ENCODE peak calls at places on chromosomes 7 and 10, in nine cellular contexts. One of them, this sample, is unnamed.

GRCh38 chr7:132933076-132933466 is 148.8 kb downstream of the CHCHD3 start:
- DNase-seq in nucleus accumbens: no peak
- DNase-seq in fibroblast of mammary gland: peak
- DNase-seq in iPS-NIHi11: no peak
- DNase-seq in GDM1: no peak
- DNase-seq in effector memory CD8-positive, alpha-beta T cell: no peak
- DNase-seq in spleen: no peak
- DNase-seq in HTR-8/SVneo: no peak
- DNase-seq in central memory CD4-positive, alpha-beta T cell: no peak
- DNase-seq in this sample: no peak

GRCh38 chr7:132895231-132895630 is 186.7 kb downstream of the CHCHD3 start:
- DNase-seq in fibroblast of mammary gland: no peak
- DNase-seq in effector memory CD8-positive, alpha-beta T cell: no peak
- DNase-seq in nucleus accumbens: no peak
- DNase-seq in iPS-NIHi11: no peak
- DNase-seq in spleen: no peak
- DNase-seq in HTR-8/SVneo: no peak
- DNase-seq in GDM1: no peak
- DNase-seq in central memory CD4-positive, alpha-beta T cell: no peak
- DNase-seq in this sample: no peak

GRCh38 chr10:6102128-6102527 is 13.3 kb downstream of the RBM17 start:
- DNase-seq in central memory CD4-positive, alpha-beta T cell: no peak
- DNase-seq in HTR-8/SVneo: no peak
- DNase-seq in fibroblast of mammary gland: no peak
- DNase-seq in effector memory CD8-positive, alpha-beta T cell: no peak
- DNase-seq in spleen: no peak
- DNase-seq in GDM1: no peak
- DNase-seq in nucleus accumbens: no peak
- DNase-seq in iPS-NIHi11: no peak
- DNase-seq in this sample: no peak

GRCh38 chr7:107856806-107857540 is 34.0 kb upstream of the DLD start:
- DNase-seq in GDM1: no peak
- DNase-seq in nucleus accumbens: no peak
- DNase-seq in effector memory CD8-positive, alpha-beta T cell: peak
- DNase-seq in spleen: no peak
- DNase-seq in iPS-NIHi11: no peak
- DNase-seq in HTR-8/SVneo: no peak
- DNase-seq in central memory CD4-positive, alpha-beta T cell: peak
- DNase-seq in fibroblast of mammary gland: no peak
- DNase-seq in this sample: no peak

GRCh38 chr7:4958477-4959301 is at the start of gene MMD2:
- DNase-seq in HTR-8/SVneo: no peak
- DNase-seq in spleen: peak
- DNase-seq in iPS-NIHi11: peak
- DNase-seq in GDM1: no peak
- DNase-seq in nucleus accumbens: no peak
- DNase-seq in effector memory CD8-positive, alpha-beta T cell: no peak
- DNase-seq in central memory CD4-positive, alpha-beta T cell: no peak
- DNase-seq in fibroblast of mammary gland: no peak
- DNase-seq in this sample: no peak

GRCh38 chr7:158812684-158813083 is 16.6 kb downstream of the ESYT2 start:
- DNase-seq in nucleus accumbens: no peak
- DNase-seq in GDM1: no peak
- DNase-seq in effector memory CD8-positive, alpha-beta T cell: peak
- DNase-seq in iPS-NIHi11: no peak
- DNase-seq in HTR-8/SVneo: no peak
- DNase-seq in central memory CD4-positive, alpha-beta T cell: peak
- DNase-seq in fibroblast of mammary gland: no peak
- DNase-seq in spleen: no peak
- DNase-seq in this sample: no peak

GRCh38 chr10:70162892-70163201 is 7.5 kb downstream of the SAR1A start:
- DNase-seq in nucleus accumbens: no peak
- DNase-seq in central memory CD4-positive, alpha-beta T cell: peak
- DNase-seq in iPS-NIHi11: no peak
- DNase-seq in effector memory CD8-positive, alpha-beta T cell: peak
- DNase-seq in spleen: no peak
- DNase-seq in GDM1: no peak
- DNase-seq in HTR-8/SVneo: no peak
- DNase-seq in fibroblast of mammary gland: no peak
- DNase-seq in this sample: no peak

GRCh38 chr10:78502208-78502943 is 468.7 kb downstream of the RPS24 start:
- DNase-seq in iPS-NIHi11: no peak
- DNase-seq in spleen: no peak
- DNase-seq in central memory CD4-positive, alpha-beta T cell: no peak
- DNase-seq in fibroblast of mammary gland: peak
- DNase-seq in GDM1: no peak
- DNase-seq in HTR-8/SVneo: no peak
- DNase-seq in effector memory CD8-positive, alpha-beta T cell: no peak
- DNase-seq in nucleus accumbens: no peak
- DNase-seq in this sample: no peak

GRCh38 chr10:6950133-6950532 is 370.1 kb upstream of the PRKCQ start:
- DNase-seq in effector memory CD8-positive, alpha-beta T cell: no peak
- DNase-seq in iPS-NIHi11: no peak
- DNase-seq in HTR-8/SVneo: no peak
- DNase-seq in fibroblast of mammary gland: no peak
- DNase-seq in central memory CD4-positive, alpha-beta T cell: no peak
- DNase-seq in nucleus accumbens: no peak
- DNase-seq in spleen: no peak
- DNase-seq in GDM1: no peak
- DNase-seq in this sample: no peak

GRCh38 chr10:14889318-14889717 is 10.7 kb downstream of the SUV39H2 start:
- DNase-seq in effector memory CD8-positive, alpha-beta T cell: no peak
- DNase-seq in HTR-8/SVneo: no peak
- DNase-seq in iPS-NIHi11: peak
- DNase-seq in GDM1: no peak
- DNase-seq in nucleus accumbens: no peak
- DNase-seq in central memory CD4-positive, alpha-beta T cell: no peak
- DNase-seq in fibroblast of mammary gland: peak
- DNase-seq in spleen: no peak
- DNase-seq in this sample: no peak

GRCh38 chr7:40749877-40750276 is 615.1 kb downstream of the SUGCT start:
- DNase-seq in nucleus accumbens: no peak
- DNase-seq in HTR-8/SVneo: no peak
- DNase-seq in fibroblast of mammary gland: no peak
- DNase-seq in iPS-NIHi11: no peak
- DNase-seq in spleen: no peak
- DNase-seq in GDM1: no peak
- DNase-seq in effector memory CD8-positive, alpha-beta T cell: no peak
- DNase-seq in central memory CD4-positive, alpha-beta T cell: no peak
- DNase-seq in this sample: no peak

GRCh38 chr10:86955501-86956194 is 1.8 kb downstream of the MMRN2 start:
- DNase-seq in fibroblast of mammary gland: no peak
- DNase-seq in HTR-8/SVneo: no peak
- DNase-seq in nucleus accumbens: no peak
- DNase-seq in iPS-NIHi11: no peak
- DNase-seq in central memory CD4-positive, alpha-beta T cell: no peak
- DNase-seq in GDM1: no peak
- DNase-seq in effector memory CD8-positive, alpha-beta T cell: no peak
- DNase-seq in spleen: peak
- DNase-seq in this sample: no peak

GRCh38 chr10:11773777-11774441 is 31.7 kb downstream of the ECHDC3 start:
- DNase-seq in central memory CD4-positive, alpha-beta T cell: no peak
- DNase-seq in spleen: no peak
- DNase-seq in nucleus accumbens: no peak
- DNase-seq in HTR-8/SVneo: peak
- DNase-seq in GDM1: no peak
- DNase-seq in iPS-NIHi11: no peak
- DNase-seq in effector memory CD8-positive, alpha-beta T cell: no peak
- DNase-seq in fibroblast of mammary gland: no peak
- DNase-seq in this sample: no peak

GRCh38 chr7:82506702-82507101 is 63.1 kb upstream of the CACNA2D1 start:
- DNase-seq in fibroblast of mammary gland: peak
- DNase-seq in HTR-8/SVneo: no peak
- DNase-seq in iPS-NIHi11: no peak
- DNase-seq in effector memory CD8-positive, alpha-beta T cell: no peak
- DNase-seq in spleen: no peak
- DNase-seq in nucleus accumbens: no peak
- DNase-seq in GDM1: no peak
- DNase-seq in central memory CD4-positive, alpha-beta T cell: no peak
- DNase-seq in this sample: peak

GRCh38 chr7:102248081-102248455 is 38.6 kb upstream of the SH2B2 start:
- DNase-seq in fibroblast of mammary gland: no peak
- DNase-seq in effector memory CD8-positive, alpha-beta T cell: no peak
- DNase-seq in HTR-8/SVneo: no peak
- DNase-seq in nucleus accumbens: no peak
- DNase-seq in GDM1: no peak
- DNase-seq in iPS-NIHi11: no peak
- DNase-seq in spleen: no peak
- DNase-seq in central memory CD4-positive, alpha-beta T cell: no peak
- DNase-seq in this sample: no peak

GRCh38 chr10:71829171-71829570 is 21.9 kb downstream of the PSAP start:
- DNase-seq in spleen: peak
- DNase-seq in iPS-NIHi11: no peak
- DNase-seq in nucleus accumbens: no peak
- DNase-seq in HTR-8/SVneo: no peak
- DNase-seq in GDM1: no peak
- DNase-seq in fibroblast of mammary gland: peak
- DNase-seq in effector memory CD8-positive, alpha-beta T cell: no peak
- DNase-seq in central memory CD4-positive, alpha-beta T cell: no peak
- DNase-seq in this sample: no peak

GRCh38 chr10:5530846-5531557 is 6.2 kb downstream of the CALML3 start:
- DNase-seq in central memory CD4-positive, alpha-beta T cell: no peak
- DNase-seq in fibroblast of mammary gland: no peak
- DNase-seq in iPS-NIHi11: no peak
- DNase-seq in nucleus accumbens: no peak
- DNase-seq in effector memory CD8-positive, alpha-beta T cell: no peak
- DNase-seq in spleen: peak
- DNase-seq in HTR-8/SVneo: no peak
- DNase-seq in GDM1: no peak
- DNase-seq in this sample: peak

GRCh38 chr10:124106241-124106905 is 13.0 kb upstream of the CHST15 start:
- DNase-seq in GDM1: no peak
- DNase-seq in spleen: no peak
- DNase-seq in fibroblast of mammary gland: peak
- DNase-seq in HTR-8/SVneo: no peak
- DNase-seq in nucleus accumbens: no peak
- DNase-seq in effector memory CD8-positive, alpha-beta T cell: no peak
- DNase-seq in iPS-NIHi11: peak
- DNase-seq in central memory CD4-positive, alpha-beta T cell: no peak
- DNase-seq in this sample: no peak

GRCh38 chr7:37440738-37441404 is 7.8 kb downstream of the ELMO1 start:
- DNase-seq in fibroblast of mammary gland: no peak
- DNase-seq in effector memory CD8-positive, alpha-beta T cell: no peak
- DNase-seq in central memory CD4-positive, alpha-beta T cell: peak
- DNase-seq in GDM1: peak
- DNase-seq in nucleus accumbens: no peak
- DNase-seq in HTR-8/SVneo: no peak
- DNase-seq in spleen: no peak
- DNase-seq in iPS-NIHi11: no peak
- DNase-seq in this sample: no peak

GRCh38 chr10:103666109-103666508 is 172.6 kb downstream of the NEURL1 start:
- DNase-seq in nucleus accumbens: no peak
- DNase-seq in fibroblast of mammary gland: peak
- DNase-seq in GDM1: no peak
- DNase-seq in spleen: no peak
- DNase-seq in iPS-NIHi11: peak
- DNase-seq in HTR-8/SVneo: no peak
- DNase-seq in effector memory CD8-positive, alpha-beta T cell: no peak
- DNase-seq in central memory CD4-positive, alpha-beta T cell: no peak
- DNase-seq in this sample: no peak

GRCh38 chr10:88012627-88013026 is 149.2 kb downstream of the PTEN start:
- DNase-seq in spleen: no peak
- DNase-seq in effector memory CD8-positive, alpha-beta T cell: no peak
- DNase-seq in GDM1: no peak
- DNase-seq in central memory CD4-positive, alpha-beta T cell: no peak
- DNase-seq in fibroblast of mammary gland: peak
- DNase-seq in HTR-8/SVneo: no peak
- DNase-seq in iPS-NIHi11: no peak
- DNase-seq in nucleus accumbens: no peak
- DNase-seq in this sample: no peak

GRCh38 chr7:152312316-152312715 is 123.5 kb downstream of the KMT2C start:
- DNase-seq in nucleus accumbens: no peak
- DNase-seq in iPS-NIHi11: no peak
- DNase-seq in spleen: no peak
- DNase-seq in effector memory CD8-positive, alpha-beta T cell: no peak
- DNase-seq in central memory CD4-positive, alpha-beta T cell: no peak
- DNase-seq in HTR-8/SVneo: no peak
- DNase-seq in GDM1: no peak
- DNase-seq in fibroblast of mammary gland: peak
- DNase-seq in this sample: no peak

GRCh38 chr10:120578890-120579289 is 121.9 kb downstream of the PLPP4 start:
- DNase-seq in iPS-NIHi11: peak
- DNase-seq in central memory CD4-positive, alpha-beta T cell: no peak
- DNase-seq in nucleus accumbens: no peak
- DNase-seq in GDM1: no peak
- DNase-seq in effector memory CD8-positive, alpha-beta T cell: no peak
- DNase-seq in HTR-8/SVneo: no peak
- DNase-seq in spleen: no peak
- DNase-seq in fibroblast of mammary gland: no peak
- DNase-seq in this sample: no peak

GRCh38 chr10:31318382-31318853 is 598 bp upstream of the ZEB1 start:
- DNase-seq in GDM1: peak
- DNase-seq in central memory CD4-positive, alpha-beta T cell: peak
- DNase-seq in nucleus accumbens: no peak
- DNase-seq in effector memory CD8-positive, alpha-beta T cell: peak
- DNase-seq in spleen: peak
- DNase-seq in HTR-8/SVneo: peak
- DNase-seq in iPS-NIHi11: peak
- DNase-seq in fibroblast of mammary gland: peak
- DNase-seq in this sample: peak

GRCh38 chr7:496528-497295 is 22.9 kb downstream of the PDGFA start:
- DNase-seq in central memory CD4-positive, alpha-beta T cell: no peak
- DNase-seq in nucleus accumbens: no peak
- DNase-seq in HTR-8/SVneo: no peak
- DNase-seq in effector memory CD8-positive, alpha-beta T cell: no peak
- DNase-seq in GDM1: no peak
- DNase-seq in fibroblast of mammary gland: no peak
- DNase-seq in spleen: peak
- DNase-seq in iPS-NIHi11: peak
- DNase-seq in this sample: no peak

GRCh38 chr10:114719311-114719710 is 61.2 kb upstream of the ABLIM1 start:
- DNase-seq in central memory CD4-positive, alpha-beta T cell: no peak
- DNase-seq in GDM1: no peak
- DNase-seq in iPS-NIHi11: no peak
- DNase-seq in spleen: no peak
- DNase-seq in fibroblast of mammary gland: no peak
- DNase-seq in effector memory CD8-positive, alpha-beta T cell: no peak
- DNase-seq in HTR-8/SVneo: no peak
- DNase-seq in nucleus accumbens: no peak
- DNase-seq in this sample: no peak

GRCh38 chr10:106559442-106559841 is 605.1 kb downstream of the SORCS1 start:
- DNase-seq in HTR-8/SVneo: no peak
- DNase-seq in nucleus accumbens: no peak
- DNase-seq in GDM1: no peak
- DNase-seq in fibroblast of mammary gland: peak
- DNase-seq in iPS-NIHi11: no peak
- DNase-seq in central memory CD4-positive, alpha-beta T cell: no peak
- DNase-seq in spleen: no peak
- DNase-seq in effector memory CD8-positive, alpha-beta T cell: no peak
- DNase-seq in this sample: no peak

GRCh38 chr7:20351901-20352300 is 21.2 kb downstream of the ITGB8 start:
- DNase-seq in spleen: no peak
- DNase-seq in HTR-8/SVneo: peak
- DNase-seq in effector memory CD8-positive, alpha-beta T cell: no peak
- DNase-seq in GDM1: no peak
- DNase-seq in iPS-NIHi11: no peak
- DNase-seq in nucleus accumbens: no peak
- DNase-seq in central memory CD4-positive, alpha-beta T cell: no peak
- DNase-seq in fibroblast of mammary gland: peak
- DNase-seq in this sample: no peak

GRCh38 chr10:106076496-106076895 is 1088.0 kb downstream of the SORCS1 start:
- DNase-seq in fibroblast of mammary gland: peak
- DNase-seq in effector memory CD8-positive, alpha-beta T cell: no peak
- DNase-seq in central memory CD4-positive, alpha-beta T cell: no peak
- DNase-seq in nucleus accumbens: no peak
- DNase-seq in HTR-8/SVneo: no peak
- DNase-seq in spleen: no peak
- DNase-seq in GDM1: no peak
- DNase-seq in iPS-NIHi11: no peak
- DNase-seq in this sample: no peak

GRCh38 chr7:8133955-8134733 is 127.8 kb downstream of the ICA1 start:
- DNase-seq in central memory CD4-positive, alpha-beta T cell: peak
- DNase-seq in nucleus accumbens: no peak
- DNase-seq in iPS-NIHi11: no peak
- DNase-seq in spleen: no peak
- DNase-seq in fibroblast of mammary gland: no peak
- DNase-seq in GDM1: no peak
- DNase-seq in HTR-8/SVneo: no peak
- DNase-seq in effector memory CD8-positive, alpha-beta T cell: no peak
- DNase-seq in this sample: no peak

GRCh38 chr7:36021917-36022550 is 131.0 kb upstream of the EEPD1 start:
- DNase-seq in spleen: no peak
- DNase-seq in GDM1: no peak
- DNase-seq in HTR-8/SVneo: no peak
- DNase-seq in fibroblast of mammary gland: no peak
- DNase-seq in nucleus accumbens: no peak
- DNase-seq in central memory CD4-positive, alpha-beta T cell: no peak
- DNase-seq in effector memory CD8-positive, alpha-beta T cell: no peak
- DNase-seq in iPS-NIHi11: no peak
- DNase-seq in this sample: peak